ENCODE peak calls at places on chromosomes 6 and 20, in four cellular contexts. K, Z, L and B are unnamed samples.

GRCh38 chr6:113281014-113281810 is 575.9 kb upstream of the MARCKS start:
- DNase-seq in K (no peak), Z (no peak), L (no peak), B (no peak)

GRCh38 chr6:33490198-33490597 is 35.8 kb downstream of the ZBTB9 start:
- DNase-seq in K (peak; percentile 38), Z (no peak), L (no peak), B (no peak)

GRCh38 chr6:75081920-75082319 is 123.9 kb downstream of the COL12A1 start:
- DNase-seq in K (no peak), Z (no peak), L (no peak), B (no peak)

GRCh38 chr20:1215386-1216170 is 10.3 kb upstream of the RAD21L1 start:
- DNase-seq in K (peak; percentile 84), Z (no peak), L (no peak), B (no peak)

GRCh38 chr20:23072892-23073586 is 13.1 kb downstream of the CD93 start:
- DNase-seq in K (no peak), Z (no peak), L (no peak), B (no peak)

GRCh38 chr20:35523298-35523888 is 6.1 kb downstream of the C20orf173 start:
- DNase-seq in K (peak; percentile 59), Z (peak; percentile 47), L (no peak), B (no peak)

GRCh38 chr6:34273242-34273805 is 24.5 kb upstream of the SMIM29 start:
- DNase-seq in K (peak; percentile 99), Z (peak; percentile 46), L (no peak), B (no peak)

GRCh38 chr6:30679765-30680535 is 6.5 kb downstream of the PPP1R18 start:
- DNase-seq in K (no peak), Z (no peak), L (no peak), B (no peak)

GRCh38 chr20:64043768-64044167 is 5.7 kb downstream of the SOX18 start:
- DNase-seq in K (no peak), Z (no peak), L (no peak), B (no peak)

GRCh38 chr6:113457156-113457555 is 400.0 kb upstream of the MARCKS start:
- DNase-seq in K (no peak), Z (no peak), L (no peak), B (no peak)

GRCh38 chr6:53530346-53530745 is 14.6 kb downstream of the GCLC start:
- DNase-seq in K (no peak), Z (no peak), L (no peak), B (no peak)

GRCh38 chr6:139378882-139379341 is 4.5 kb upstream of the CITED2 start:
- DNase-seq in K (peak; percentile 51), Z (peak; percentile 81), L (no peak), B (no peak)

GRCh38 chr6:23477576-23477975 is 648.4 kb upstream of the NRSN1 start:
- DNase-seq in K (no peak), Z (no peak), L (no peak), B (no peak)

GRCh38 chr6:40640591-40641293 is 53.6 kb upstream of the LRFN2 start:
- DNase-seq in K (no peak), Z (no peak), L (no peak), B (no peak)

GRCh38 chr6:110874880-110875547 is 429 bp downstream of the AMD1 start:
- DNase-seq in K (no peak), Z (no peak), L (no peak), B (no peak)

GRCh38 chr6:131910956-131911355 is 40.2 kb downstream of the CCN2 start:
- DNase-seq in K (no peak), Z (no peak), L (no peak), B (no peak)

GRCh38 chr6:34235605-34236422 is 859 bp upstream of the HMGA1 start:
- DNase-seq in K (peak; percentile 88), Z (no peak), L (no peak), B (no peak)

GRCh38 chr6:107647439-107647948 is 157.6 kb downstream of the SOBP start:
- DNase-seq in K (no peak), Z (no peak), L (no peak), B (no peak)

GRCh38 chr6:30988209-30988825 is 4.8 kb downstream of the MUC21 start:
- DNase-seq in K (peak; percentile 74), Z (no peak), L (no peak), B (no peak)

GRCh38 chr6:32610897-32611296 is 21.2 kb upstream of the HLA-DRB1 start:
- DNase-seq in K (no peak), Z (no peak), L (no peak), B (no peak)

GRCh38 chr6:57305112-57305511 is 12.3 kb upstream of the PRIM2 start:
- DNase-seq in K (no peak), Z (no peak), L (no peak), B (no peak)

GRCh38 chr6:98020222-98020621 is 737.2 kb upstream of the MMS22L start:
- DNase-seq in K (no peak), Z (no peak), L (no peak), B (no peak)

GRCh38 chr6:49151957-49152356 is 311.1 kb downstream of the MMUT start:
- DNase-seq in K (no peak), Z (no peak), L (no peak), B (no peak)

GRCh38 chr6:20086992-20087391 is 125.3 kb downstream of the MBOAT1 start:
- DNase-seq in K (no peak), Z (no peak), L (no peak), B (no peak)

GRCh38 chr20:16929756-16930155 is 181.6 kb downstream of the OTOR start:
- DNase-seq in K (no peak), Z (no peak), L (no peak), B (no peak)

GRCh38 chr20:50788045-50788867 is 6.6 kb upstream of the BCAS4 start:
- DNase-seq in K (peak; percentile 70), Z (peak; percentile 83), L (no peak), B (peak; percentile 51)

GRCh38 chr6:7528565-7528964 is 12.9 kb upstream of the DSP start:
- DNase-seq in K (no peak), Z (no peak), L (no peak), B (no peak)

GRCh38 chr6:79421001-79421411 is 116.2 kb downstream of the LCA5 start:
- DNase-seq in K (no peak), Z (no peak), L (no peak), B (no peak)

GRCh38 chr6:127120109-127120786 is 1.8 kb downstream of the RSPO3 start:
- DNase-seq in K (no peak), Z (no peak), L (no peak), B (no peak)

GRCh38 chr20:25272223-25273000 is 24.5 kb downstream of the PYGB start:
- DNase-seq in K (no peak), Z (no peak), L (no peak), B (no peak)

GRCh38 chr20:23083553-23084220 is 2.4 kb downstream of the CD93 start:
- DNase-seq in K (no peak), Z (no peak), L (no peak), B (no peak)

GRCh38 chr20:2103454-2104153 is 2.0 kb downstream of the STK35 start:
- DNase-seq in K (no peak), Z (peak; percentile 72), L (no peak), B (no peak)

GRCh38 chr6:133671376-133671775 is 217.5 kb upstream of the TCF21 start:
- DNase-seq in K (no peak), Z (no peak), L (no peak), B (no peak)

GRCh38 chr6:25014375-25014774 is 78.6 kb upstream of the RIPOR2 start:
- DNase-seq in K (no peak), Z (no peak), L (no peak), B (no peak)

GRCh38 chr6:138387577-138388368 is 10.1 kb downstream of the SMIM28 start:
- DNase-seq in K (no peak), Z (peak; percentile 65), L (no peak), B (no peak)

GRCh38 chr6:170247178-170247701 is 43.6 kb downstream of the DLL1 start:
- DNase-seq in K (no peak), Z (no peak), L (no peak), B (no peak)

GRCh38 chr20:57186192-57186591 is 80.2 kb downstream of the BMP7 start:
- DNase-seq in K (no peak), Z (no peak), L (no peak), B (no peak)

GRCh38 chr6:16438677-16439615 is 200.6 kb downstream of the GMPR start:
- DNase-seq in K (peak; percentile 75), Z (no peak), L (peak; percentile 53), B (no peak)

GRCh38 chr6:36962874-36963273 is 8.3 kb downstream of the PI16 start:
- DNase-seq in K (peak; percentile 62), Z (no peak), L (no peak), B (no peak)
- H3K27ac ChIP-seq in K (no peak overlapping the region), Z (no peak overlapping the region), L (no peak overlapping the region), B (no peak overlapping the region)

DNA sequence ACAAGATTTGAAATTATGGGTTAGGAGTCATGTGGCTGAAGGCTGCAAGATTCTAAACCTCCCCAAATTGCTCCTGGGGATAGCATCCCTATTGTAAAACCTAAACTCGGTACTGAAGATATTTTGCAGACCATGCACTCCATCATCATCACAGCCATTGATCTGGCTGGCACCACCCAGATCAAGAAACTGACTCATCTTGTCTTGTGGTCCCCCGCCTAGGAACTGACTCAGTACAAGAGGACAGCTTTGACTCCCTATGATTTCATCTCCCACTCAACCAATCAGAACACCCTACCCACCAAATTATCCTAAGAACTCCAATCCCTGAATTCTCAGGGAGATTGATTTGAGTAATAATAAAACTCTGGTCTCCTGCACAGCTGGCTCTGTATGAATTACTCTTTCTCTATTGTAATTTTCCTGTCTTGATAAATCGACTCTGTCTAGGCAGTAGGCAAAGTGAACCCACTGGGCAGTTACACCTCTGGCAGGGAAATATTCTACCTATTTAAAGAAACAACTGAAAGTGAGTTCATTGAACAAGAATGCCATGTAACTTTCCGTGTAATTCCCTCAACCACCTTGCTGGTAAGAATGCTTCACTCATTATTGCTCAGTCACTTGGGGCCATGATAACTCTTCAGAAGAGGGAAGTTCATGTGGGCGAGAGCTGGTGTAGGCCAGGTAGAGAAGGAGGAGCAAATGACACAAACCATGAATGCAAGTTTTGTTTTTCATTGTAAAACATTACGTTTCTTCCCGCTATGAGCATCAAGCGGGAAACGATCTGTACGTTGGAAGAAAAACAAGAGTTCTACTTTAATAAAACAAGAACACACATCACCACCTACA is 602.9 kb upstream of the ARID1B start:
- DNase-seq in K (no peak), Z (no peak), L (no peak), B (no peak)
- TF ChIP-seq EZH2 in K (no peak), Z (no peak), L (no peak), B (no peak)

GRCh38 chr6:45116714-45117410 is 211.3 kb upstream of the RUNX2 start:
- DNase-seq in K (no peak), Z (no peak), L (no peak), B (no peak)

GRCh38 chr6:45118684-45119230 is 209.4 kb upstream of the RUNX2 start:
- DNase-seq in K (no peak), Z (no peak), L (no peak), B (no peak)

GRCh38 chr6:45112711-45113110 is 215.4 kb upstream of the RUNX2 start:
- DNase-seq in K (no peak), Z (no peak), L (no peak), B (no peak)

DNA sequence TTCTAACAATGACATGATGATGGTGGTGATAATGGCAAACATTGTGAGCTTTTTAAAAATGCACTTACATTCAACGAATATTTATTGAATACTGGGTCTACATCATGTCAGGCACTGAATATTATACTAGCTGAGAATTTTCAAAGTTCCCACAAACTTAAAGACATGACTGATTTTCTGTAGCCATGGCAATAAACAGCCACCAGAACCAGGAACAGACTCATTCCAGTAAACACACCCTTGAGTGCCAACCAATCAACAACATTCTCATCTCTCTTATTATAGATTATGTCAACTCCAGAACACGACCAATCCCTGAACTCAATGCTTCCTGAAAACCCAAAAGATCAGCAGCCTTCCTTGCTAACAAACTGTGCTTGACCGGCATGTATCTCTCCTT is 212.4 kb upstream of the RUNX2 start:
- DNase-seq in K (no peak), Z (no peak), L (no peak), B (no peak)
- TF ChIP-seq ZBTB33 in K (no peak), Z (no peak), L (no peak), B (no peak)

GRCh38 chr20:53941680-53942079 is 128.7 kb downstream of the BCAS1 start:
- DNase-seq in K (no peak), Z (no peak), L (no peak), B (no peak)
- H3K27ac ChIP-seq in K (peak overlapping the region; percentile 1), Z (no peak overlapping the region), L (peak overlapping the region; percentile 84), B (no peak overlapping the region)